ENCODE peak calls at places on chromosome 5, in four cellular contexts. N, Q, Y and X are unnamed samples.

GRCh38 chr5:135041145-135041587 is 7.1 kb upstream of the PITX1 start:
- DNase-seq in Y (no peak), Q (no peak), N (no peak), X (no peak)

GRCh38 chr5:175544108-175544511 is 65.8 kb downstream of the SFXN1 start:
- DNase-seq in N (no peak), Y (no peak), Q (no peak), X (no peak)

GRCh38 chr5:154087260-154087659 is 48.5 kb downstream of the MFAP3 start:
- DNase-seq in N (no peak), Y (no peak), Q (no peak), X (no peak)

GRCh38 chr5:119470851-119471451 is 18.7 kb downstream of the HSD17B4 start:
- DNase-seq in N (peak; percentile 57), Y (no peak), Q (no peak), X (peak; percentile 15)

GRCh38 chr5:135651156-135651555 is 72.4 kb upstream of the CXCL14 start:
- DNase-seq in Y (no peak), Q (no peak), N (peak; percentile 62), X (no peak)

GRCh38 chr5:53558966-53559365 is 1.5 kb upstream of the NDUFS4 start:
- DNase-seq in Y (no peak), N (no peak), Q (no peak), X (no peak)

GRCh38 chr5:29518176-29518575 is 1675.3 kb upstream of the CDH6 start:
- DNase-seq in Q (no peak), Y (no peak), N (no peak), X (peak; percentile 25)

GRCh38 chr5:163609910-163610309 is 104.5 kb downstream of the MAT2B start:
- DNase-seq in Q (no peak), Y (no peak), N (no peak), X (no peak)

GRCh38 chr5:38821679-38822078 is 24.1 kb upstream of the OSMR start:
- DNase-seq in N (no peak), Q (no peak), Y (no peak), X (no peak)

GRCh38 chr5:134934202-134934601 is 29.3 kb downstream of the PCBD2 start:
- DNase-seq in Q (no peak), Y (no peak), N (no peak), X (no peak)

GRCh38 chr5:67182406-67182805 is 14.2 kb downstream of the CD180 start:
- DNase-seq in Q (no peak), Y (peak; percentile 86), N (no peak), X (no peak)

GRCh38 chr5:37951946-37952721 is 112.3 kb upstream of the GDNF start:
- DNase-seq in Y (no peak), N (no peak), Q (no peak), X (no peak)

GRCh38 chr5:149348463-149348862 is 3.2 kb downstream of the GRPEL2 start:
- DNase-seq in Q (no peak), N (no peak), Y (no peak), X (no peak)

GRCh38 chr5:5318426-5319205 is 103.9 kb upstream of the ICE1 start:
- DNase-seq in Q (no peak), N (no peak), Y (no peak), X (peak; percentile 76)

GRCh38 chr5:2001300-2001699 is 118.6 kb upstream of the IRX4 start:
- DNase-seq in Y (no peak), Q (no peak), N (no peak), X (no peak)

GRCh38 chr5:1998716-1999317 is 116.1 kb upstream of the IRX4 start:
- DNase-seq in Q (no peak), N (no peak), Y (no peak), X (no peak)

GRCh38 chr5:1999794-2000193 is 117.1 kb upstream of the IRX4 start:
- DNase-seq in N (no peak), Q (no peak), Y (no peak), X (no peak)

GRCh38 chr5:1998348-1998669 is 115.6 kb upstream of the IRX4 start:
- DNase-seq in N (no peak), Y (no peak), Q (no peak), X (no peak)

DNA sequence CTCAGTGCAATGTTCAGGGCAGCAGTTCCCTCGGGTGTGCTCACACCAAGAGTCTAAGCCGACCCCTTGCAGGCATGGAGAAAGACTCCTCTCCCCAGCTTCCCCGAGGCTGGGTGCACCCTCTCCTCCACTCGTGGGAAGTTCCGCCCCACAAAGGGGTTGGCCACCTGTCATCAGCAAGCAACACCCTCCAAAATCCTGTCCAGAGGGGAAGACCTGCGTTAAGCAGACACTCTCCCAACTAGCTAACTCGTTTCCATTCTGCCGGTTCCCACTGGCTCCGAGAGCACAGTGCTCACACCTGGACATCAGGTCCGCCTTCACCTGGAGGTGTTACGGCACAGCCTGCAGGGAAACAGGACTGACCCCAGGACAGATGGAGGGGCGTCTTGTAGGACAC is 117.9 kb upstream of the IRX4 start:
- DNase-seq in N (no peak), Y (no peak), Q (no peak), X (no peak)
- H3K9me3 ChIP-seq in N (no peaks in the 10 kb centered on the region), Y (peaks cover 2% of the 10 kb centered on the region), Q (no peaks in the 10 kb centered on the region), X (no peaks in the 10 kb centered on the region)

GRCh38 chr5:9066349-9066748 is 479.5 kb downstream of the SEMA5A start:
- DNase-seq in N (no peak), Q (no peak), Y (no peak), X (no peak)
- H3K4me1 ChIP-seq in N (no peaks in the 10 kb centered on the region), Q (no peaks in the 10 kb centered on the region), Y (no peaks in the 10 kb centered on the region), X (no peaks in the 10 kb centered on the region)

GRCh38 chr5:141366016-141366896 is 2.3 kb downstream of the PCDHGA5 start:
- DNase-seq in N (no peak), Y (no peak), Q (no peak), X (no peak)

GRCh38 chr5:141374627-141375026 is 936 bp downstream of the PCDHGA6 start:
- DNase-seq in N (no peak), Y (no peak), Q (no peak), X (no peak)

GRCh38 chr5:141371572-141372475 is 1.8 kb downstream of the PCDHGB3 start:
- DNase-seq in N (no peak), Q (no peak), Y (no peak), X (no peak)

GRCh38 chr5:141373673-141374317 is at the start of gene PCDHGA6:
- DNase-seq in Y (no peak), Q (no peak), N (no peak), X (no peak)

DNA sequence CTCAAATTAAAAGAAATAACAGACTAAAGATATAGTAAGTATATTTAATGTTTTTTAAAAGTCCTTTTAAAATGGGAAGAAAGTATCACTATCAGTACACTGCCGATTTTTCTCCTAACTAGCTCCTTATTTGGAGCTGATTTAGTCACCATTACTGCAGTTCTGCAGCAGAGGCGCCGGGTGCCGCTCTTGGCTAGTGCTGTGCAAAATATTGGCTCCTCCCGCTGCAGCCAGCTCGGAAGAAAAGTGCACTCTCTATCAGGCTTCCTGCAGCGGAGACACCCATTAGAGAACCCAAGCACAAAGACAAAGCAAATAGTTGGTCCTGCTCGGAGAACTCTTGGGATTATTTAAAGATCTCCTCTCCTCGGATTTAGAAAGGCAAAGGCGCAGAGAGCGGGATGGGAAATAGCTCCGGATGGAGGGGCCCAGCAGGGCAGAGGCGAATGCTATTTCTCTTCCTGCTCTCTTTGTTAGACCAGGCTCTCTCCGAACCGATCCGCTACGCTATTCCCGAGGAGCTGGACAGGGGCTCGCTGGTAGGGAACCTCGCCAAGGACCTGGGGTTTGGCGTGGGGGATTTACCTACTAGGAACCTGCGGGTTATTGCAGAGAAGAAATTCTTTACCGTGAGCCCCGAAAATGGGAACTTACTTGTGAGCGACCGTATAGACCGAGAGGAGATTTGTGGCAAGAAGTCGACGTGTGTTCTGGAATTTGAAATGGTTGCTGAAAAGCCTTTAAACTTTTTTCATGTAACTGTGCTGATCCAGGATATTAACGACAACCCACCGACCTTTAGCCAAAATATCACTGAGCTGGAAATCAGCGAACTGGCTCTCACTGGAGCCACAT is at the start of gene PCDHGB3:
- DNase-seq in N (no peak), Q (no peak), Y (no peak), X (no peak)
- H3K9me3 ChIP-seq in N (no peaks in the 10 kb centered on the region), Q (peaks cover 100% of the 10 kb centered on the region), Y (peaks cover 45% of the 10 kb centered on the region), X (peaks cover 2% of the 10 kb centered on the region)

DNA sequence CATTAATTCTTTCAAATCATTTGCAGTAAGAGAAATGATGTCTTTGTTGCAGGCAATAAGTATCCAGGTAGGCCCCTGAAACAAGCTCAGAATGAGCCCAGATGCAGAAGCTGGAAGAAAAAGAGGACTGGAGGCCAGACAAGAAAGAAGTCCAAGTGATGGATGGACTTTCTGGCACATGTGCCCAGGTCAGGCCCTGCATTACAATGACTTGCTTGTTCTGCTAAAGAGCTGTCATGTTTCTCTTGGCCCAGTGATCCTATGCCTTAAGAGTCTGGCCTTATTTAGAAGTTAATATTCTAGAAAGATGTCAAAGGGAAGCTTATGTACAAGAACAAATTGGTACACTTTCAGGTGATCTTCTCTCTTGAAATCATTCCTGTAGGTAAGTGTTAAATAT is 64.8 kb downstream of the DPYSL3 start:
- DNase-seq in Y (no peak), N (no peak), Q (no peak), X (no peak)
- H3K4me1 ChIP-seq in Y (peaks cover 9% of the 10 kb centered on the region), N (no peaks in the 10 kb centered on the region), Q (no peaks in the 10 kb centered on the region), X (peaks cover 13% of the 10 kb centered on the region)

GRCh38 chr5:2391566-2391965 is 359.9 kb downstream of the IRX2 start:
- DNase-seq in N (no peak), Y (no peak), Q (no peak), X (no peak)
- H3K9me3 ChIP-seq in N (no peaks in the 10 kb centered on the region), Y (no peaks in the 10 kb centered on the region), Q (no peaks in the 10 kb centered on the region), X (no peaks in the 10 kb centered on the region)

DNA sequence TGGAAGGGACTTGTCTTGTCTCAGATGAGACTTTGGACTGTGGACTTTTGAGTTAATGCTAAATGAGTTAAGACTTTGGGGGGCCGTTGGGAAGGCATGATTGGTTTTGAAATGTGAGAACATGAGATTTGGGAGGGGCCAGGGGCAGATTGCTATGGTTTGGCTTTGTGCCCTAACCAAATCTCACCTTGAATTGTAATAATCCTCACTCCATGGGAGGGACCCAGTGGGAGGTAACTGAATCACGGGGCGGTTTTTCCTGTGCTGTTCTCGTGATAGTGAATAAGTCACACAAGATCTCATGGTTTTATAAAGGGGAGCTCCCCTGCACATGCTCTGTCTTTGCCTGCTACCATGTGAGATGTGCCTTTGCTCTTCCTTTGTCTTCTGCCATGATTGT is 72.1 kb downstream of the RAI14 start:
- DNase-seq in Q (no peak), Y (no peak), N (no peak), X (no peak)
- H3K4me1 ChIP-seq in Q (no peaks in the 10 kb centered on the region), Y (peaks cover 2% of the 10 kb centered on the region), N (no peaks in the 10 kb centered on the region), X (no peaks in the 10 kb centered on the region)

GRCh38 chr5:74642543-74642863 is 2.0 kb upstream of the ENC1 start:
- DNase-seq in Y (no peak), N (peak; percentile 15), Q (no peak), X (no peak)
- H3K9me3 ChIP-seq in Y (no peaks in the 10 kb centered on the region), N (no peaks in the 10 kb centered on the region), Q (no peaks in the 10 kb centered on the region), X (no peaks in the 10 kb centered on the region)